ENCODE peak calls at places on chromosome 11, in nine cellular contexts. T is ELF-1; I is mesenchymal stem cell; A is iPS-NIHi11; N is stimulated activated CD8-positive, alpha-beta memory T cell treated with anti-CD3 and anti-CD28 coated beads, Interleukin-12 subunit alpha, Interleukin-12 subunit beta, amount 100 ng/mL, for 4 hours; P is A549; R is T-cell; X is activated CD8-positive, alpha-beta memory T cell treated with anti-CD3 and anti-CD28 coated beads for 24 hours; Z is GM04504. U is an unnamed sample.

GRCh38 chr11:130561441-130561881 is 113.0 kb downstream of the ADAMTS15 start:
- DNase-seq in T (no peak), I (peak; percentile 66), A (no peak), N (no peak), P (no peak), R (no peak), X (no peak), Z (no peak), U (no peak)

GRCh38 chr11:3196161-3197043 is 22.2 kb downstream of the MRGPRG start:
- DNase-seq in T (no peak), I (no peak), A (no peak), N (no peak), P (no peak), R (no peak), X (no peak), Z (no peak), U (no peak)

GRCh38 chr11:61697093-61697492 is 16.9 kb downstream of the DAGLA start:
- DNase-seq in T (peak; percentile 95), I (no peak), A (no peak), N (no peak), P (peak; percentile 57), R (no peak), X (no peak), Z (no peak), U (no peak)

GRCh38 chr11:287821-288327 is 1.1 kb upstream of the PGGHG start:
- DNase-seq in T (no peak), I (no peak), A (no peak), N (peak; percentile 28), P (no peak), R (peak; percentile 52), X (peak; percentile 79), Z (no peak), U (no peak)

GRCh38 chr11:68002943-68003845 is 703 bp downstream of the UNC93B1 start:
- DNase-seq in T (no peak), I (no peak), A (peak; percentile 68), N (peak; percentile 34), P (peak; percentile 53), R (peak; percentile 68), X (peak; percentile 65), Z (no peak), U (peak; percentile 58)

GRCh38 chr11:31022080-31022479 is 347.5 kb downstream of the DCDC1 start:
- DNase-seq in T (no peak), I (no peak), A (no peak), N (no peak), P (no peak), R (no peak), X (no peak), Z (no peak), U (no peak)

GRCh38 chr11:70711095-70711910 is 313.0 kb downstream of the CTTN start:
- DNase-seq in T (no peak), I (no peak), A (no peak), N (no peak), P (no peak), R (no peak), X (no peak), Z (no peak), U (no peak)

GRCh38 chr11:29268733-29269132 is 748.1 kb downstream of the KCNA4 start:
- DNase-seq in T (no peak), I (no peak), A (no peak), N (no peak), P (peak; percentile 43), R (no peak), X (no peak), Z (no peak), U (peak; percentile 12)

GRCh38 chr11:15667127-15667725 is 552.5 kb downstream of the INSC start:
- DNase-seq in T (no peak), I (peak; percentile 69), A (no peak), N (no peak), P (no peak), R (no peak), X (no peak), Z (no peak), U (no peak)

GRCh38 chr11:12540075-12540685 is 134.0 kb upstream of the TEAD1 start:
- DNase-seq in T (no peak), I (peak; percentile 70), A (peak; percentile 38), N (no peak), P (peak; percentile 38), R (no peak), X (no peak), Z (no peak), U (no peak)

GRCh38 chr11:32297629-32298028 is 137.7 kb downstream of the WT1 start:
- DNase-seq in T (no peak), I (peak; percentile 6), A (peak; percentile 10), N (no peak), P (peak; percentile 44), R (no peak), X (no peak), Z (peak; percentile 20), U (peak; percentile 62)

GRCh38 chr11:131910491-131911387 is 540.3 kb downstream of the NTM start:
- DNase-seq in T (peak; percentile 52), I (peak; percentile 62), A (peak; percentile 35), N (no peak), P (peak; percentile 3), R (no peak), X (no peak), Z (no peak), U (peak; percentile 23)

GRCh38 chr11:90594658-90595057 is 371.8 kb upstream of the CHORDC1 start:
- DNase-seq in T (no peak), I (no peak), A (peak; percentile 8), N (no peak), P (peak; percentile 6), R (no peak), X (no peak), Z (no peak), U (no peak)

U was measured in hepatocyte.